ENCODE peak calls at places on chromosome 17, in four cellular contexts. V is HCT116, C is neural progenitor cell, M is GM23338. E is an unnamed sample.

GRCh38 chr17:68399638-68400403 is 57.5 kb downstream of the WIPI1 start:
- DNase-seq in V (no peak), C (no peak), M (no peak), E (peak; percentile 69)

GRCh38 chr17:77356109-77356689 is 215.4 kb downstream of the SEC14L1 start:
- DNase-seq in V (peak; percentile 35), C (no peak), M (no peak), E (no peak)

GRCh38 chr17:55693244-55694216 is 29.1 kb downstream of the TMEM100 start:
- DNase-seq in V (no peak), C (no peak), M (no peak), E (no peak)

GRCh38 chr17:40218740-40219072 is 398 bp upstream of the WIPF2 start:
- DNase-seq in V (peak; percentile 47), C (peak; percentile 94), M (peak; percentile 98), E (peak; percentile 84)

GRCh38 chr17:77861981-77862645 is 96.4 kb upstream of the TNRC6C start:
- DNase-seq in V (no peak), C (no peak), M (no peak), E (no peak)

GRCh38 chr17:18203308-18203707 is 19.7 kb downstream of the ALKBH5 start:
- DNase-seq in V (no peak), C (no peak), M (no peak), E (no peak)

GRCh38 chr17:71330099-71330375 is 790.8 kb upstream of the SOX9 start:
- DNase-seq in V (no peak), C (no peak), M (no peak), E (no peak)

GRCh38 chr17:18772471-18772870 is 8.5 kb upstream of the TVP23B start:
- DNase-seq in V (no peak), C (no peak), M (no peak), E (no peak)

DNA sequence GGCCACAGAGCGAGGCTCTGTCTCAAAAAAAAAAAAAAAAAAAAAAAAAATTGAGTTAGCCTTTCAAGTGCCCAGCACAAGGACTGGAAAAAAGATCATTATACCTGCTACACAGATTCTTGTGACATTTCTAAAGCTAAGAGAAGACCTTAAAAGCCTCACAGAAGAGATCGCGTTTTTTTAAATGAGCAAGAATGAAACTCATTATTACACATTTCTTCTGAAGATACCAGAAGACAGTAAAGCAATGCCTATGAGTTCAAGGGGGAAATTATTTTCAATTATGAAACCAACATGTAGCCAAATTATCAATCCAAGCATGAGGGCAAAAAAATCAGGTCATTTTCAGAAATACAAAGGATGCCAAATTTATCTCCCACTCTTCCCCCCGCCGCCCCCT is 56.8 kb downstream of the MED13 start:
- DNase-seq in V (no peak), C (no peak), M (no peak), E (no peak)
- TF ChIP-seq EZH2phosphoT487 in V (no peak), C (no peak), M (no peak), E (no peak)

DNA sequence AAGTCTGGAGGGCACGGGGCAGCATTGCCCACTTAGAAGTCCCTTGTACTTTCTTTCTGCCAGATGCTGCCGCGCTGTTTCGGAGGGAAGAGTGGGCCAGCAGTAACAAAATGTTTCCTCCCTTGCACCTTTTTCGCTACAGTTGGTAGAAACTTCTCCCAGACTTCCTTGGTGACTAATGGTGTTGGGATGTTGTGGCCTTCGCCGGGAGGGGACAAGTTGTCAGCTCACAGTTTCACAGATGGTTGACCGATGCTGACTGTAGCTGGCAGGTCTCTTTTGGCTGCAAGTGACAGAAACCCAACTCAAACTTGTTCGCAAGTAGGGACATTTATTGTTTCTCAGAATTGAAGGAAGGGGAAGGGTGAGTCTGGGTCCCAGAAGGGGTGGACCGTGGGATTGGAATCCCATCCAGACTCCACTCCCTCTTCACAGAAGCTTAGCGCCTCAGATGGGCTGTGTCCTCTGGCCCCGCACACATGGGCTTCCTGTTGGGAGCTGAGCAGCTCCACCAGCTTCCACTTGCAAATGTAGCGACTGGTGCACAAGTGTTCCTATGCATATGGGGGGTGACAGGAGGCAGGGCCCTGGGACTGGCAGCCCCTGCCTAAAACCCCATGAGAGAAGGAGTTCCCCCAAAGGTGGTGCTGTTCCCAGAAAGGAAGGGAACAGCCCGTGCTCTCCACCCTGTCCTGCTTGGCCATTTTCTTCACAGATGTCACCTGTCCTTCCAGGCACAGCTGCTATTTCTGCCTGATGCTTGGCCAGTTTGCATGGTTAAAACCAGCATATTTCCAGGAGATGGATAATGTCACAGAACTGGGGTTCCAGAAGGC is 30.9 kb upstream of the RPRML start:
- DNase-seq in V (no peak), C (no peak), M (no peak), E (no peak)
- TF ChIP-seq EZH2phosphoT487 in V (no peak), C (no peak), M (no peak), E (no peak)

DNA sequence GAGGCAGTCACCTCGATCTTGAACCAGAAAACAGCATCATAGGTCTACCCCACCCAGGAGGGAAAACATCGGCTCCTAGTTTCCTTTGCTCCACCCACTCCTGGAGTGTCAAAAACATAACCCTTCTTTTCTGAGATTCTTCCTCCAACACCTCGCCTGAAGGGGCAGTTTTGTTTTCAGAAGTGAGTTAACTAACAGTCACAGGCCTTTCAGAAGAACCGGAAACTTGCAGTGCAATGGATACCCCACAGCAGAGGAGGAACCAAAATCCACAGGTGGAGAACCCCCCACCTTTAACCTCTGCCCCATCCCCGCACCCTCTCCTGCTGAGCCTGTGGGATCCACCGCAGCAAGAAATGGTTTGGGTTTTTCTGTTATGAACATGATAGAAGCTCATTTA is 7.8 kb upstream of the TEX2 start:
- DNase-seq in V (no peak), C (no peak), M (no peak), E (peak; percentile 84)
- TF ChIP-seq EZH2phosphoT487 in V (no peak), C (no peak), M (no peak), E (no peak)

GRCh38 chr17:64477849-64478248 is 19.0 kb downstream of the POLG2 start:
- DNase-seq in V (no peak), C (no peak), M (no peak), E (no peak)
- TF ChIP-seq EZH2phosphoT487 in V (no peak), C (no peak), M (no peak), E (no peak)

GRCh38 chr17:80624864-80625263 is 80.2 kb downstream of the RPTOR start:
- DNase-seq in V (no peak), C (no peak), M (no peak), E (no peak)

GRCh38 chr17:80621335-80622169 is 76.9 kb downstream of the RPTOR start:
- DNase-seq in V (no peak), C (peak; percentile 40), M (no peak), E (no peak)

GRCh38 chr17:80619535-80620235 is 75.0 kb downstream of the RPTOR start:
- DNase-seq in V (peak; percentile 84), C (no peak), M (no peak), E (no peak)

GRCh38 chr17:80625627-80626026 is 81.0 kb downstream of the RPTOR start:
- DNase-seq in V (peak; percentile 22), C (no peak), M (no peak), E (no peak)

DNA sequence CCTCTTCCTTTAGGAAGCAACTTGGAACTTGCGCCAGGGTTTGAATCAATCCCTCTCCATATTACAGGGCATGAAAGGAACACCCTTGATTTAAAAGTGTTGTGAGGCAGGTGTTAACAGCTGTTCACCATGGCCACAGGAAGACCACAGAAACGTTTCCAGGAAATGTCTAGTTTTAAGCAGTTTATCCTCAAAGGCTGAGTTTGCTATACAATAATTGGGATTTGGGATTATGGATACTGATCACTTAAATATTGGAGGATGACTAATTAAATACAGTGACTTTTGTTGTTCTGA is 77.5 kb downstream of the RPTOR start:
- DNase-seq in V (no peak), C (no peak), M (no peak), E (no peak)
- TF ChIP-seq EZH2phosphoT487 in V (no peak), C (no peak), M (no peak), E (no peak)

GRCh38 chr17:20920813-20921199 is 122.0 kb downstream of the USP22 start:
- DNase-seq in V (no peak), C (no peak), M (peak; percentile 7), E (no peak)
- TF ChIP-seq EZH2phosphoT487 in V (no peak), C (no peak), M (no peak), E (no peak)

DNA sequence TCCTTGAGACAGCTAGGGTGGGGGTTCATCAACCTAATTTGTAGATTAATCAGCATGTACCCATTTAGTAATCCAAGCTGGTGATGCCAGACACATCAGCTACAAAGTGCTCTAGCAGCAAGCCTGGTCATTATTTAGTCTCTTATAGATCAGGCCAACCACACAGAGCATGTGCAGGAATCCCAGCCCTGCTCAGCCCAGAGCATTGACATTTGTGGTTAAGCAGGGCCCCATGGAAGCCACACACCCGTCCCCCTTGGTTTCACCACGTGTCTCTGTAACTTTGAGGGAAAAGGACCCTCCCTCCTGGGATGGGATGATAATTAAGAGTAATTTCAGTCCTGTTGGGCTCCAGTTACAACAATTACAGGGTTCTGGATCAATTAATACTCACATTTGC is 268.8 kb upstream of the RPL38 start:
- DNase-seq in V (no peak), C (no peak), M (no peak), E (no peak)
- TF ChIP-seq EZH2phosphoT487 in V (no peak), C (no peak), M (no peak), E (no peak)

DNA sequence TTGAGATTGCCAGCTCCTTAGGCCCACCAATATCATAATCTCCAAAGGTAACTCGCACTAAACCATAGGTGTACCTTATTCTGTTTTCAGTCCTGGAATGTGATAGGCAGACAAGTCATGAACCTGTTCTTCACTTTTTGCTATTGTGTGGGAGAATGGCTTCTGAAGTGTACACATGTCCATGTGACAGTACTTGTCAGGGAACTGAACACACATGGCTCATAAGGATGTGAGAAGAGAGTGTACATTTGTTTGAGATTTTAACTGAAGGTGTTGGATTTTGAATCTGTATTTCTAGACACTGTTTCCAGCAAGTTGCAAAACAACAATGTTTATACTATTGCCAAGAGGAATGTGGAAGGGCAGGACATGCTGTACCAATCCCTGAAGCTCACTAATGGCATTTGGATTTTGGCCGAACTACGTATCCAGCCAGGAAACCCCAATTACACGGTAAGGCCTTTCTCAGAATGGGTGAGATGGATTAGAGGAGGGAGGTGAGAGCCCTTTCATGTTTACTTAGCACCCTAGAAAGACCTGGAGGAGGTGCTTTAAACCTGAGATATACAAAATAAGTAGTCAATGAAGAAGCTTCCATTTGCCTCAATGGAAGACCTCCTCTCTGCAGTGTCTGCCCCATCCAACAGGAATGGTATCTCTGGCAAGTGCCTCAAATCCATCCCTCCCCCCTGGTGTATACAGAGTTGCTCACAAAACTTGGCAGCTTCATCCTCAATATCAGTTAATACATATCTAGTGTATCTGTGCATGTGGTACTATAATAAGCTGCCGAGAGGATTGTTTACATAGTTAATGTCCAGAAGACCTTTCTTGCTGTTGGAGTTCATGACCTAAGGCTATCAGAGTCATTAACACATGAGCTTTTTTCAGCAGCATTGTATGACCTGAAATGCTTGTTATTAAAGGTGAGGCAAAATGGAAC is 14.3 kb upstream of the RASL10B start:
- DNase-seq in V (no peak), C (no peak), M (no peak), E (no peak)
- TF ChIP-seq EZH2phosphoT487 in V (no peak), C (no peak), M (no peak), E (no peak)